ENCODE peak calls at places on chromosomes 1 and 21, in nine cellular contexts. K, O, X, D, Q, C, M, L and S are unnamed samples. For H3K9me3 and H3K27me3, the result is how much of the 10 kb centered on the place peaks cover.

GRCh38 chr1:44867801-44868200 is 24.7 kb upstream of the PTCH2 start:
- DNase-seq in M (no peak), K (peak), X (no peak), D (no peak), O (no peak), L (no peak), C (no peak), Q (no peak), S (no peak)

GRCh38 chr1:181208967-181209366 is 120.5 kb downstream of the IER5 start:
- DNase-seq in X (no peak), D (no peak), C (no peak), M (no peak), K (no peak), Q (peak), L (no peak), O (no peak), S (no peak)

GRCh38 chr1:235938714-235939487 is 72.2 kb upstream of the LYST start:
- DNase-seq in X (no peak), K (no peak), O (no peak), L (no peak), Q (peak), D (no peak), C (no peak), M (no peak), S (no peak)

GRCh38 chr1:4771721-4772120 is 117.3 kb downstream of the AJAP1 start:
- DNase-seq in X (no peak), M (no peak), O (no peak), K (no peak), D (no peak), Q (no peak), C (no peak), L (no peak), S (no peak)

GRCh38 chr1:97379387-97380075 is 541.3 kb downstream of the DPYD start:
- DNase-seq in M (peak), X (no peak), Q (no peak), D (no peak), K (no peak), C (no peak), L (peak), O (peak), S (no peak)

GRCh38 chr1:203443296-203443695 is 32.3 kb upstream of the PRELP start:
- DNase-seq in O (no peak), D (no peak), K (no peak), L (no peak), C (no peak), X (no peak), M (no peak), Q (no peak), S (no peak)

GRCh38 chr1:83508485-83509151 is 490.3 kb downstream of the TTLL7 start:
- DNase-seq in Q (peak), O (peak), D (no peak), X (no peak), L (no peak), M (peak), K (no peak), C (no peak), S (no peak)

GRCh38 chr1:183209533-183210158 is 23.6 kb downstream of the LAMC2 start:
- DNase-seq in M (peak), X (no peak), L (no peak), C (no peak), Q (peak), K (no peak), D (no peak), O (peak), S (no peak)

GRCh38 chr1:57188169-57188568 is 222.4 kb upstream of the C8B start:
- DNase-seq in O (no peak), M (peak), Q (no peak), X (no peak), D (no peak), L (no peak), C (no peak), K (no peak), S (no peak)

GRCh38 chr21:15343066-15343465 is 278.3 kb upstream of the NRIP1 start:
- DNase-seq in L (no peak), D (no peak), X (no peak), K (no peak), C (no peak), Q (no peak), M (no peak), O (no peak), S (no peak)
- H3K9me3 ChIP-seq in L (under half), D (under half), X (under half), K (under half), C (under half), Q (under half), M (under half), O (under half), S (under half)

GRCh38 chr1:16236091-16236494 is 890 bp downstream of the CPLANE2 start:
- DNase-seq in O (no peak), K (no peak), C (peak), D (peak), Q (peak), L (no peak), M (peak), X (no peak), S (no peak)
- TF ChIP-seq CTCF in O (no peak), K (peak), C (no peak), D (no peak), Q (peak), L (peak), M (peak), X (peak), S (no peak)

GRCh38 chr1:111511362-111511761 is 7.9 kb upstream of the ADORA3 start:
- DNase-seq in Q (no peak), D (no peak), M (no peak), O (no peak), X (no peak), C (no peak), L (no peak), K (no peak), S (no peak)
- H3K27me3 ChIP-seq in Q (under half), D (under half), M (under half), O (under half), X (under half), C (under half), L (under half), K (under half), S (under half)

GRCh38 chr1:247145279-247145678 is 26.5 kb downstream of the ZNF124 start:
- DNase-seq in D (no peak), Q (no peak), K (no peak), O (no peak), L (no peak), M (no peak), C (no peak), X (no peak), S (no peak)
- H3K9me3 ChIP-seq in D (under half), Q (under half), K (half or more), O (under half), L (half or more), M (under half), C (under half), X (half or more), S (under half)